ENCODE peak calls at places on chromosomes 7 and 10, in nine cellular contexts. K is stimulated activated CD4-positive, alpha-beta T cell treated with anti-CD3 and anti-CD28 coated beads, Interleukin-2, amount 100 ng/mL, for 48 hours; N is HTR-8/SVneo; G is fibroblast of mammary gland; B is NCI-H524; A is spleen; I is anterior cingulate cortex; U is ACHN; F is Kasumi-1. Y is an unnamed sample.

GRCh38 chr7:25389489-25390106 is 161.3 kb upstream of the NPVF start:
- DNase-seq in I (no peak), K (no peak), F (peak), G (peak), A (no peak), U (peak), B (no peak), N (peak), Y (no peak)

GRCh38 chr7:44101966-44102845 is 1.9 kb upstream of the AEBP1 start:
- DNase-seq in F (no peak), A (peak), N (no peak), B (no peak), U (no peak), K (no peak), G (peak), I (no peak), Y (no peak)

GRCh38 chr7:102425639-102426267 is 7.6 kb upstream of the ORAI2 start:
- DNase-seq in F (peak), I (no peak), U (no peak), K (peak), G (no peak), B (peak), A (peak), N (no peak), Y (peak)

GRCh38 chr10:78547397-78547796 is 513.7 kb downstream of the RPS24 start:
- DNase-seq in G (no peak), F (no peak), A (no peak), K (no peak), U (no peak), B (no peak), I (no peak), N (no peak), Y (no peak)

GRCh38 chr7:85103352-85103751 is 83.5 kb downstream of the SEMA3D start:
- DNase-seq in A (no peak), N (no peak), G (peak), K (no peak), F (no peak), B (no peak), I (no peak), U (no peak), Y (no peak)

GRCh38 chr10:80506836-80507483 is 30.7 kb upstream of the SH2D4B start:
- DNase-seq in I (no peak), K (no peak), G (no peak), A (peak), N (no peak), B (no peak), F (no peak), U (no peak), Y (no peak)

GRCh38 chr10:77799352-77799751 is 127.2 kb downstream of the DLG5 start:
- DNase-seq in N (no peak), U (no peak), G (peak), I (no peak), K (no peak), B (no peak), F (no peak), A (no peak), Y (peak)

GRCh38 chr10:114486938-114487814 is 82.9 kb upstream of the AFAP1L2 start:
- DNase-seq in I (no peak), F (no peak), K (no peak), G (peak), A (no peak), B (no peak), N (no peak), U (peak), Y (no peak)

GRCh38 chr7:141975806-141976523 is 2.4 kb upstream of the TAS2R38 start:
- DNase-seq in I (peak), U (peak), N (peak), F (peak), A (peak), G (peak), K (peak), B (peak), Y (peak)

GRCh38 chr7:15015545-15016314 is 113.2 kb upstream of the DGKB start:
- DNase-seq in N (peak), U (peak), I (peak), B (peak), F (peak), K (no peak), G (peak), A (no peak), Y (no peak)

Y was measured in cardiac septum.